ENCODE peak calls at places on chromosomes 2 and 18, in six cellular contexts. X is GM23338; Q is IMR-90; R is HCT116; B is activated gamma-delta T cell treated with anti-CD3 and anti-CD28 coated beads, Interleukin-2, amount 50 U/mL, for 16 hours; F is GM20000. Y is an unnamed sample.

GRCh38 chr2:64222351-64222750 is 78.1 kb upstream of the PELI1 start:
- DNase-seq in B (no peak), R (no peak), F (no peak), X (no peak), Q (peak; percentile 21), Y (peak; percentile 83)

GRCh38 chr2:8049111-8049720 is 632.6 kb upstream of the ID2 start:
- DNase-seq in X (no peak), F (no peak), B (no peak), R (no peak), Q (no peak), Y (peak; percentile 29)

GRCh38 chr2:191612496-191612895 is 65.4 kb upstream of the NABP1 start:
- DNase-seq in F (no peak), X (no peak), R (no peak), B (no peak), Q (peak; percentile 97), Y (peak; percentile 92)

GRCh38 chr2:207892676-207893402 is 123.1 kb upstream of the FZD5 start:
- DNase-seq in Q (no peak), B (no peak), F (no peak), R (no peak), X (no peak), Y (peak; percentile 73)

GRCh38 chr2:119525574-119525973 is 1.3 kb upstream of the SCTR start:
- DNase-seq in B (no peak), R (no peak), Q (no peak), F (no peak), X (no peak), Y (no peak)

GRCh38 chr2:216632952-216633615 is at the start of gene IGFBP2:
- DNase-seq in Q (peak; percentile 40), F (peak; percentile 78), R (peak; percentile 41), X (peak; percentile 95), B (no peak), Y (no peak)

GRCh38 chr2:144412727-144413126 is 107.2 kb downstream of the ZEB2 start:
- DNase-seq in F (no peak), R (no peak), B (no peak), Q (no peak), X (no peak), Y (no peak)

GRCh38 chr18:22279741-22280452 is 110.5 kb downstream of the GATA6 start:
- DNase-seq in R (no peak), Q (peak; percentile 71), X (no peak), F (no peak), B (no peak), Y (peak; percentile 43)

GRCh38 chr18:65326831-65327230 is 424.0 kb upstream of the CDH7 start:
- DNase-seq in F (no peak), R (no peak), X (no peak), Q (no peak), B (no peak), Y (no peak)

GRCh38 chr2:109174214-109174613 is 45.2 kb downstream of the SH3RF3 start:
- DNase-seq in B (no peak), R (no peak), Q (no peak), F (no peak), X (no peak), Y (peak; percentile 10)

GRCh38 chr2:228681426-228681825 is 499.9 kb upstream of the SPHKAP start:
- DNase-seq in Q (peak; percentile 49), R (peak; percentile 34), B (no peak), X (peak; percentile 72), F (no peak), Y (peak; percentile 80)

GRCh38 chr2:128412181-128412871 is 93.7 kb upstream of the HS6ST1 start:
- DNase-seq in Q (no peak), R (no peak), B (no peak), X (no peak), F (no peak), Y (no peak)

GRCh38 chr2:10245021-10245420 is 57.7 kb upstream of the HPCAL1 start:
- DNase-seq in X (no peak), Q (no peak), F (no peak), R (no peak), B (no peak), Y (no peak)

GRCh38 chr2:109126501-109126860 is 2.5 kb upstream of the SH3RF3 start:
- DNase-seq in B (no peak), F (no peak), R (no peak), Q (peak; percentile 92), X (no peak), Y (peak; percentile 89)

GRCh38 chr2:11583840-11584529 is 50.1 kb downstream of the GREB1 start:
- DNase-seq in Q (peak; percentile 98), X (peak; percentile 76), B (peak; percentile 70), R (peak; percentile 69), F (peak; percentile 87), Y (peak; percentile 93)

GRCh38 chr18:29523371-29523770 is 1346.4 kb upstream of the CDH2 start:
- DNase-seq in R (no peak), X (no peak), B (no peak), Q (no peak), F (no peak), Y (no peak)

GRCh38 chr2:119704670-119705120 is 25.7 kb downstream of the TMEM177 start:
- DNase-seq in X (no peak), Q (peak; percentile 25), R (no peak), F (no peak), B (no peak), Y (peak; percentile 18)

GRCh38 chr18:37419272-37419671 is 146.3 kb downstream of the CELF4 start:
- DNase-seq in R (no peak), Q (peak; percentile 12), X (peak; percentile 47), F (no peak), B (no peak), Y (peak; percentile 4)

GRCh38 chr2:3465328-3465727 is 54.0 kb downstream of the ADI1 start:
- DNase-seq in F (no peak), Q (no peak), X (no peak), R (no peak), B (no peak), Y (no peak)

GRCh38 chr2:64846175-64846574 is 143.0 kb upstream of the SLC1A4 start:
- DNase-seq in Q (peak; percentile 55), F (no peak), B (no peak), X (no peak), R (no peak), Y (peak; percentile 73)

GRCh38 chr2:70944291-70944690 is 8.6 kb downstream of the ATP6V1B1 start:
- DNase-seq in Q (no peak), F (no peak), R (no peak), B (no peak), X (no peak), Y (no peak)

GRCh38 chr2:42926438-42927333 is 134.3 kb upstream of the HAAO start:
- DNase-seq in Q (no peak), F (no peak), X (peak; percentile 22), R (no peak), B (no peak), Y (no peak)

GRCh38 chr2:73028841-73029240 is 42.7 kb downstream of the SFXN5 start:
- DNase-seq in Q (no peak), R (no peak), X (no peak), F (no peak), B (no peak), Y (peak; percentile 19)

GRCh38 chr18:9596257-9596656 is 18.1 kb downstream of the PPP4R1 start:
- DNase-seq in Q (no peak), B (no peak), F (no peak), X (no peak), R (no peak), Y (peak; percentile 55)

GRCh38 chr2:19868705-19869550 is 32.9 kb downstream of the TTC32 start:
- DNase-seq in Q (no peak), R (no peak), X (peak; percentile 65), B (peak; percentile 24), F (peak; percentile 62), Y (no peak)

GRCh38 chr2:150280255-150280654 is 207.2 kb downstream of the RND3 start:
- DNase-seq in F (no peak), X (no peak), R (no peak), Q (peak; percentile 87), B (no peak), Y (peak; percentile 98)

GRCh38 chr2:64093341-64093740 is 50.9 kb downstream of the PELI1 start:
- DNase-seq in F (no peak), R (no peak), Q (no peak), X (no peak), B (no peak), Y (no peak)

GRCh38 chr18:48938827-48939367 is 11.9 kb downstream of the SMAD7 start:
- DNase-seq in X (no peak), Q (no peak), R (no peak), F (no peak), B (no peak), Y (peak; percentile 62)

Y was measured in fibroblast of the aortic adventitia.